ENCODE peak calls at places on chromosome 15, in four cellular contexts. V is HepG2, L is mesendoderm, X is neuronal stem cell. G is an unnamed sample. For H3K27me3 and H3K36me3, the result is how much of the 10 kb centered on the place peaks cover.

GRCh38 chr15:38216763-38217162 is 35.9 kb upstream of the SPRED1 start:
- DNase-seq in L (no peak), V (peak), X (no peak), G (no peak)

GRCh38 chr15:70853855-70854668 is at the start of gene LARP6:
- DNase-seq in L (peak), V (no peak), X (peak), G (peak)

GRCh38 chr15:26166429-26166828 is 303.3 kb upstream of the ATP10A start:
- DNase-seq in X (no peak), L (no peak), V (no peak), G (no peak)

GRCh38 chr15:80061581-80061980 is 2.1 kb downstream of the ZFAND6 start:
- DNase-seq in X (no peak), L (no peak), V (peak), G (no peak)

GRCh38 chr15:35888815-35889214 is 342.9 kb upstream of the DPH6 start:
- DNase-seq in L (no peak), X (no peak), V (no peak), G (no peak)

GRCh38 chr15:93033434-93034045 is 55.5 kb downstream of the RGMA start:
- DNase-seq in V (no peak), L (no peak), X (no peak), G (no peak)

GRCh38 chr15:37298271-37298670 is 197.9 kb upstream of the MEIS2 start:
- DNase-seq in X (no peak), V (no peak), L (no peak), G (no peak)

GRCh38 chr15:67181221-67181639 is 73.2 kb downstream of the AAGAB start:
- DNase-seq in X (no peak), V (no peak), L (peak), G (no peak)

GRCh38 chr15:83449928-83450501 is 2.9 kb downstream of the SH3GL3 start:
- DNase-seq in V (no peak), L (no peak), X (no peak), G (no peak)

GRCh38 chr15:68814596-68814995 is 6.1 kb downstream of the ANP32A start:
- DNase-seq in V (no peak), L (no peak), X (no peak), G (peak)

GRCh38 chr15:27589260-27589659 is 509.9 kb downstream of the OCA2 start:
- DNase-seq in X (no peak), L (no peak), V (no peak), G (no peak)

GRCh38 chr15:70058642-70059360 is 38.9 kb downstream of the TLE3 start:
- DNase-seq in V (no peak), L (no peak), X (no peak), G (no peak)

GRCh38 chr15:60975951-60976350 is 253.2 kb downstream of the RORA start:
- DNase-seq in L (peak), X (no peak), V (no peak), G (no peak)

GRCh38 chr15:60695713-60696522 is 217.0 kb upstream of the ICE2 start:
- DNase-seq in V (no peak), X (no peak), L (no peak), G (no peak)

GRCh38 chr15:85493258-85493657 is 112.9 kb downstream of the AKAP13 start:
- DNase-seq in V (no peak), X (no peak), L (no peak), G (no peak)

GRCh38 chr15:67957435-67958139 is 96.5 kb upstream of the PIAS1 start:
- DNase-seq in V (no peak), L (no peak), X (no peak), G (no peak)

GRCh38 chr15:84953136-84953535 is 28.5 kb upstream of the PDE8A start:
- DNase-seq in V (no peak), L (no peak), X (no peak), G (no peak)

GRCh38 chr15:60563539-60564404 is 84.8 kb upstream of the ICE2 start:
- DNase-seq in L (no peak), X (no peak), V (no peak), G (no peak)

GRCh38 chr15:88484781-88485246 is 17.3 kb downstream of the MRPS11 start:
- DNase-seq in X (peak), V (no peak), L (peak), G (peak)

GRCh38 chr15:49852756-49853155 is 231.9 kb downstream of the DTWD1 start:
- DNase-seq in X (no peak), L (no peak), V (no peak), G (no peak)

GRCh38 chr15:83436513-83437158 is 10.5 kb upstream of the SH3GL3 start:
- DNase-seq in V (peak), L (peak), X (peak), G (peak)

GRCh38 chr15:36632196-36632595 is 52.8 kb downstream of the CDIN1 start:
- DNase-seq in V (no peak), L (peak), X (no peak), G (no peak)

GRCh38 chr15:76938752-76939151 is 7.2 kb downstream of the RCN2 start:
- DNase-seq in V (no peak), L (no peak), X (no peak), G (no peak)

GRCh38 chr15:64004582-64004981 is 41.7 kb downstream of the DAPK2 start:
- DNase-seq in X (no peak), L (peak), V (peak), G (no peak)
- H3K27me3 ChIP-seq in X (under half), L (under half), V (under half), G (under half)

DNA sequence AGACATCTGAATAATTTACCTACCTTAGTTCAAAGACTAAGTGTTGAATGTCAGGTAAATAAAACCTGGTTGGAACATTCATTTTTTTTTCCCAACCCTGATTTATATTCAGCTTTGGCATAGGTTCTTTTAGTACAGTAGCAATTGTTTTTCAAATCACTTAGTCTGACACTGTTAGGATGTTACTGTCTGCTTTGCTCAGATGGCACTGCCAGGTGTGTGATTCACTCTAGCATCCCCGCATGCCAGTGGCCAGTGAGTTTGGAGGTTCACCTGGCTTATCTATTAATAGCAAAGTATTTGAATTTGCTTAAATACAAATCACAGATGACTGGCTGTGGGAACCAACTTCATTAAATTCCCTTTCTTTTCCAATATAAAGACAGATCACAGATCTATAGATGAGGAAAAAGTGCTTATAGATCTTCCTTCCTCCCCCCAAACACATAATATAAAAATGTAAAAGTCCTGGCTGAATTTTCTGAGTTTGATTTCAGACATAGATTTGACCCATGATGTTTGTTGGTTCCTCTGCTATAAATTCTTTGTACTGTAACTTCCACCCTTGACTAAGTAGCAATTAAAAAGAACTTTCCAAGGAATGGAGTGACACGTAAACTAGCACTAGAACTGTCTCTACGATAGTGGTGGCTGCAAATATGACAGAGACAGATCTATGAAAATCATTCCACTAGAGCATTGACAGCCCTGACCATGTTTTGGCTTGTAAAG is 3.9 kb downstream of the THBS1 start:
- DNase-seq in L (no peak), V (no peak), X (no peak), G (no peak)
- H3K4me3 ChIP-seq in L (no peak), V (no peak), X (no peak), G (no peak)

DNA sequence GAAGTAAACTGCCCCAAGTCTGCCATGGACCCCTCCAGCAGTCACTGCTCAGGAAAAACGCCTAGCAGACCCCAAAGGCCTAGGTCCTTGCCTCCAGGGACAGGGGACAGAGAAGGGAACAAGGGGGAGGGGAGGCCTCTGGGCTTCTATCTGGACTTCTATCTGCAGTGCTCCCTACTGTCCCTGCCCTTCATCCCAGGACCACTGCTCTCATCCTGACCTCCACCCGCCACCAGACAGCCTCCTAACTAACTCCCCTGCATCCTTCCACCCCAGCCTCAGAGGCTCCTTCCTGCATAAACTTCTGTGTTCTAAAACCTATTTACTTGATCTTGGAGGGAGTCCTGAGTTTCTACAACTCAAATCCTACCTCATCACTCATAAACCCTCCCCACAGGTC is 25.4 kb downstream of the SEMA7A start:
- DNase-seq in X (no peak), V (no peak), L (no peak), G (no peak)
- H3K36me3 ChIP-seq in X (under half), V (under half), L (under half), G (under half)

GRCh38 chr15:73832657-73833056 is 40.7 kb upstream of the TBC1D21 start:
- DNase-seq in L (peak), X (no peak), V (no peak), G (no peak)
- H3K27me3 ChIP-seq in L (under half), X (under half), V (under half), G (under half)

G was measured in H7.